ENCODE peak calls at places on chromosome 5, in four cellular contexts. L is GM23248, U is tibial artery, N is right atrium auricular region. Z is an unnamed sample.

GRCh38 chr5:134095293-134095692 is 19.2 kb upstream of the TCF7 start:
- DNase-seq in L (no peak), U (no peak), N (no peak), Z (no peak)

GRCh38 chr5:151082976-151083651 is 2.3 kb upstream of the TNIP1 start:
- DNase-seq in L (no peak), U (no peak), N (no peak), Z (peak; percentile 58)

GRCh38 chr5:37932450-37932849 is 92.6 kb upstream of the GDNF start:
- DNase-seq in L (no peak), U (no peak), N (no peak), Z (no peak)

GRCh38 chr5:143147918-143148317 is 255.6 kb downstream of the NR3C1 start:
- DNase-seq in L (no peak), U (no peak), N (no peak), Z (no peak)

GRCh38 chr5:116953251-116953934 is 378.8 kb upstream of the SEMA6A start:
- DNase-seq in L (peak; percentile 1), U (no peak), N (no peak), Z (no peak)

GRCh38 chr5:33008751-33009418 is 297.8 kb downstream of the NPR3 start:
- DNase-seq in L (no peak), U (no peak), N (no peak), Z (no peak)

GRCh38 chr5:98514106-98514665 is 259.3 kb upstream of the RGMB start:
- DNase-seq in L (peak; percentile 11), U (no peak), N (no peak), Z (no peak)

GRCh38 chr5:155091063-155091648 is 77.6 kb downstream of the KIF4B start:
- DNase-seq in L (no peak), U (no peak), N (no peak), Z (no peak)

GRCh38 chr5:11370985-11371384 is 533.3 kb downstream of the CTNND2 start:
- DNase-seq in L (no peak), U (no peak), N (no peak), Z (no peak)

GRCh38 chr5:35324679-35325078 is 94.4 kb upstream of the PRLR start:
- DNase-seq in L (no peak), U (no peak), N (no peak), Z (no peak)

GRCh38 chr5:56607551-56607950 is 207.8 kb upstream of the MAP3K1 start:
- DNase-seq in L (peak; percentile 36), U (no peak), N (no peak), Z (no peak)

GRCh38 chr5:42756630-42757601 is at the start of gene CCDC152:
- DNase-seq in L (peak; percentile 52), U (no peak), N (no peak), Z (peak; percentile 61)

GRCh38 chr5:132386644-132387286 is 17.3 kb downstream of the SLC22A5 start:
- DNase-seq in L (peak; percentile 87), U (peak; percentile 83), N (no peak), Z (peak; percentile 68)

GRCh38 chr5:83470920-83471404 is 582 bp upstream of the VCAN start:
- DNase-seq in L (peak; percentile 35), U (no peak), N (no peak), Z (no peak)
- H3K27ac ChIP-seq in L (no peak overlapping the region), U (peak overlapping the region; percentile 77), N (peak overlapping the region; percentile 46), Z (no peak overlapping the region)

GRCh38 chr5:73436535-73437125 is 11.9 kb downstream of the FOXD1 start:
- DNase-seq in L (peak; percentile 4), U (no peak), N (no peak), Z (no peak)
- H3K4me3 ChIP-seq in L (peak overlapping the region; percentile 69), U (peak overlapping the region; percentile 23), N (peak overlapping the region; percentile 22), Z (no peak overlapping the region)

DNA sequence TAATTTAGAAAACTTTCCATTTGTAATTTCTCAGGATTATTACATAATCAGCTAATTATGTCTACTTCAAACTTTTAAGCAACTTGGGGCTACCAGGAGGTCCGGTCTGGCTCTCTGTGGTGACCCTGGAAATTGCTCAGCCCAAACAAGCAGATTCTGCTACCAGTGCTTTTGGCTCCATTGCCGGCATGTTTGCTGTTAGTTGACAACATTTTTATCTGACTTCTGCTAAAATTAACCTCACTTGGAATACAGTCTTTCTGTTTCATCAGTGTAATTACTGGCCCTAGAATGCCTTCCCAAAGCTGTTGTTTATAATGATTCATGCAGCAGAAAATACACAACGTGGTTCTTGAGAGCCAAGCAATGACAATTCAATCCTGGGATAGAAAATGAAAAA is 38.5 kb upstream of the FAM81B start:
- DNase-seq in L (no peak), U (no peak), N (no peak), Z (no peak)
- H3K9me3 ChIP-seq in L (no peaks in the 10 kb centered on the region), U (no peaks in the 10 kb centered on the region), N (no peaks in the 10 kb centered on the region), Z (no peaks in the 10 kb centered on the region)

GRCh38 chr5:50441479-50441815 is 359 bp upstream of the EMB start:
- DNase-seq in L (no peak), U (no peak), N (no peak), Z (no peak)
- H3K27ac ChIP-seq in L (no peak overlapping the region), U (no peak overlapping the region), N (peak overlapping the region; percentile 50), Z (peak overlapping the region; percentile 87)